ENCODE peak calls at places on chromosome 6, in seven cellular contexts. One of them, this sample, is unnamed.

GRCh38 chr6:70222350-70222749 is 80.5 kb downstream of the COL9A1 start:
- DNase-seq in activated naive CD8-positive, alpha-beta T cell treated with anti-CD3 and anti-CD28 coated beads, Interleukin-2, amount 10 ng/mL, durations not matched to agents 7 days and 5 days: no peak
- DNase-seq in NCI-H748 treated with DMSO at 0.1 percent for 48 hours: peak; percentile 10
- DNase-seq in DMS153: peak; percentile 49
- DNase-seq in NCI-H2171 treated with DMSO at 0.1 percent for 48 hours: no peak
- DNase-seq in foreskin keratinocyte: no peak
- DNase-seq in GM04504: no peak
- DNase-seq in this sample: no peak

GRCh38 chr6:109351231-109352132 is 30.8 kb downstream of the CD164 start:
- DNase-seq in activated naive CD8-positive, alpha-beta T cell treated with anti-CD3 and anti-CD28 coated beads, Interleukin-2, amount 10 ng/mL, durations not matched to agents 7 days and 5 days: no peak
- DNase-seq in NCI-H748 treated with DMSO at 0.1 percent for 48 hours: no peak
- DNase-seq in DMS153: no peak
- DNase-seq in NCI-H2171 treated with DMSO at 0.1 percent for 48 hours: no peak
- DNase-seq in foreskin keratinocyte: no peak
- DNase-seq in GM04504: peak; percentile 17
- DNase-seq in this sample: no peak

GRCh38 chr6:170130771-170131241 is 160.1 kb downstream of the DLL1 start:
- DNase-seq in activated naive CD8-positive, alpha-beta T cell treated with anti-CD3 and anti-CD28 coated beads, Interleukin-2, amount 10 ng/mL, durations not matched to agents 7 days and 5 days: peak; percentile 21
- DNase-seq in NCI-H748 treated with DMSO at 0.1 percent for 48 hours: no peak
- DNase-seq in DMS153: no peak
- DNase-seq in NCI-H2171 treated with DMSO at 0.1 percent for 48 hours: no peak
- DNase-seq in foreskin keratinocyte: no peak
- DNase-seq in GM04504: no peak
- DNase-seq in this sample: no peak

GRCh38 chr6:2817778-2818443 is 23.8 kb downstream of the SERPINB1 start:
- DNase-seq in activated naive CD8-positive, alpha-beta T cell treated with anti-CD3 and anti-CD28 coated beads, Interleukin-2, amount 10 ng/mL, durations not matched to agents 7 days and 5 days: no peak
- DNase-seq in NCI-H748 treated with DMSO at 0.1 percent for 48 hours: no peak
- DNase-seq in DMS153: no peak
- DNase-seq in NCI-H2171 treated with DMSO at 0.1 percent for 48 hours: no peak
- DNase-seq in foreskin keratinocyte: peak; percentile 92
- DNase-seq in GM04504: no peak
- DNase-seq in this sample: no peak

GRCh38 chr6:118843685-118844390 is 50.1 kb upstream of the ASF1A start:
- DNase-seq in activated naive CD8-positive, alpha-beta T cell treated with anti-CD3 and anti-CD28 coated beads, Interleukin-2, amount 10 ng/mL, durations not matched to agents 7 days and 5 days: no peak
- DNase-seq in NCI-H748 treated with DMSO at 0.1 percent for 48 hours: no peak
- DNase-seq in DMS153: no peak
- DNase-seq in NCI-H2171 treated with DMSO at 0.1 percent for 48 hours: no peak
- DNase-seq in foreskin keratinocyte: no peak
- DNase-seq in GM04504: no peak
- DNase-seq in this sample: no peak

GRCh38 chr6:49409951-49410542 is 53.0 kb downstream of the MMUT start:
- DNase-seq in activated naive CD8-positive, alpha-beta T cell treated with anti-CD3 and anti-CD28 coated beads, Interleukin-2, amount 10 ng/mL, durations not matched to agents 7 days and 5 days: peak; percentile 33
- DNase-seq in NCI-H748 treated with DMSO at 0.1 percent for 48 hours: peak; percentile 89
- DNase-seq in DMS153: peak; percentile 66
- DNase-seq in NCI-H2171 treated with DMSO at 0.1 percent for 48 hours: peak; percentile 66
- DNase-seq in foreskin keratinocyte: peak; percentile 69
- DNase-seq in GM04504: peak; percentile 54
- DNase-seq in this sample: peak; percentile 67

GRCh38 chr6:148343383-148343782 is 745 bp downstream of the SASH1 start:
- DNase-seq in activated naive CD8-positive, alpha-beta T cell treated with anti-CD3 and anti-CD28 coated beads, Interleukin-2, amount 10 ng/mL, durations not matched to agents 7 days and 5 days: no peak
- DNase-seq in NCI-H748 treated with DMSO at 0.1 percent for 48 hours: no peak
- DNase-seq in DMS153: no peak
- DNase-seq in NCI-H2171 treated with DMSO at 0.1 percent for 48 hours: no peak
- DNase-seq in foreskin keratinocyte: no peak
- DNase-seq in GM04504: no peak
- DNase-seq in this sample: no peak

GRCh38 chr6:169950558-169950957 is 199.1 kb downstream of the ERMARD start:
- DNase-seq in activated naive CD8-positive, alpha-beta T cell treated with anti-CD3 and anti-CD28 coated beads, Interleukin-2, amount 10 ng/mL, durations not matched to agents 7 days and 5 days: no peak
- DNase-seq in NCI-H748 treated with DMSO at 0.1 percent for 48 hours: peak; percentile 6
- DNase-seq in DMS153: no peak
- DNase-seq in NCI-H2171 treated with DMSO at 0.1 percent for 48 hours: peak; percentile 31
- DNase-seq in foreskin keratinocyte: no peak
- DNase-seq in GM04504: no peak
- DNase-seq in this sample: peak; percentile 71

GRCh38 chr6:28515676-28516075 is at the start of gene GPX6:
- DNase-seq in activated naive CD8-positive, alpha-beta T cell treated with anti-CD3 and anti-CD28 coated beads, Interleukin-2, amount 10 ng/mL, durations not matched to agents 7 days and 5 days: no peak
- DNase-seq in NCI-H748 treated with DMSO at 0.1 percent for 48 hours: no peak
- DNase-seq in DMS153: no peak
- DNase-seq in NCI-H2171 treated with DMSO at 0.1 percent for 48 hours: no peak
- DNase-seq in foreskin keratinocyte: no peak
- DNase-seq in GM04504: no peak
- DNase-seq in this sample: no peak

GRCh38 chr6:100482698-100483097 is 18.0 kb upstream of the SIM1 start:
- DNase-seq in activated naive CD8-positive, alpha-beta T cell treated with anti-CD3 and anti-CD28 coated beads, Interleukin-2, amount 10 ng/mL, durations not matched to agents 7 days and 5 days: no peak
- DNase-seq in NCI-H748 treated with DMSO at 0.1 percent for 48 hours: peak; percentile 96
- DNase-seq in DMS153: peak; percentile 89
- DNase-seq in NCI-H2171 treated with DMSO at 0.1 percent for 48 hours: no peak
- DNase-seq in foreskin keratinocyte: no peak
- DNase-seq in GM04504: no peak
- DNase-seq in this sample: peak; percentile 16

GRCh38 chr6:81755536-81755935 is 3.1 kb upstream of the TENT5A start:
- DNase-seq in activated naive CD8-positive, alpha-beta T cell treated with anti-CD3 and anti-CD28 coated beads, Interleukin-2, amount 10 ng/mL, durations not matched to agents 7 days and 5 days: no peak
- DNase-seq in NCI-H748 treated with DMSO at 0.1 percent for 48 hours: no peak
- DNase-seq in DMS153: no peak
- DNase-seq in NCI-H2171 treated with DMSO at 0.1 percent for 48 hours: no peak
- DNase-seq in foreskin keratinocyte: no peak
- DNase-seq in GM04504: no peak
- DNase-seq in this sample: no peak

GRCh38 chr6:84197708-84198107 is 29.7 kb downstream of the CEP162 start:
- DNase-seq in activated naive CD8-positive, alpha-beta T cell treated with anti-CD3 and anti-CD28 coated beads, Interleukin-2, amount 10 ng/mL, durations not matched to agents 7 days and 5 days: no peak
- DNase-seq in NCI-H748 treated with DMSO at 0.1 percent for 48 hours: no peak
- DNase-seq in DMS153: no peak
- DNase-seq in NCI-H2171 treated with DMSO at 0.1 percent for 48 hours: peak; percentile 84
- DNase-seq in foreskin keratinocyte: no peak
- DNase-seq in GM04504: no peak
- DNase-seq in this sample: no peak

GRCh38 chr6:99736302-99736701 is 129.7 kb downstream of the PRDM13 start:
- DNase-seq in activated naive CD8-positive, alpha-beta T cell treated with anti-CD3 and anti-CD28 coated beads, Interleukin-2, amount 10 ng/mL, durations not matched to agents 7 days and 5 days: no peak
- DNase-seq in NCI-H748 treated with DMSO at 0.1 percent for 48 hours: peak; percentile 29
- DNase-seq in DMS153: peak; percentile 20
- DNase-seq in NCI-H2171 treated with DMSO at 0.1 percent for 48 hours: no peak
- DNase-seq in foreskin keratinocyte: peak; percentile 14
- DNase-seq in GM04504: no peak
- DNase-seq in this sample: peak; percentile 27

GRCh38 chr6:90425161-90425641 is 128.6 kb upstream of the BACH2 start:
- DNase-seq in activated naive CD8-positive, alpha-beta T cell treated with anti-CD3 and anti-CD28 coated beads, Interleukin-2, amount 10 ng/mL, durations not matched to agents 7 days and 5 days: no peak
- DNase-seq in NCI-H748 treated with DMSO at 0.1 percent for 48 hours: no peak
- DNase-seq in DMS153: no peak
- DNase-seq in NCI-H2171 treated with DMSO at 0.1 percent for 48 hours: no peak
- DNase-seq in foreskin keratinocyte: no peak
- DNase-seq in GM04504: no peak
- DNase-seq in this sample: no peak

GRCh38 chr6:167980911-167981310 is 16.6 kb upstream of the KIF25 start:
- DNase-seq in activated naive CD8-positive, alpha-beta T cell treated with anti-CD3 and anti-CD28 coated beads, Interleukin-2, amount 10 ng/mL, durations not matched to agents 7 days and 5 days: no peak
- DNase-seq in NCI-H748 treated with DMSO at 0.1 percent for 48 hours: no peak
- DNase-seq in DMS153: no peak
- DNase-seq in NCI-H2171 treated with DMSO at 0.1 percent for 48 hours: no peak
- DNase-seq in foreskin keratinocyte: no peak
- DNase-seq in GM04504: no peak
- DNase-seq in this sample: no peak

GRCh38 chr6:137845460-137845859 is 21.6 kb upstream of the TNFAIP3 start:
- DNase-seq in activated naive CD8-positive, alpha-beta T cell treated with anti-CD3 and anti-CD28 coated beads, Interleukin-2, amount 10 ng/mL, durations not matched to agents 7 days and 5 days: no peak
- DNase-seq in NCI-H748 treated with DMSO at 0.1 percent for 48 hours: no peak
- DNase-seq in DMS153: no peak
- DNase-seq in NCI-H2171 treated with DMSO at 0.1 percent for 48 hours: no peak
- DNase-seq in foreskin keratinocyte: peak; percentile 56
- DNase-seq in GM04504: no peak
- DNase-seq in this sample: no peak

GRCh38 chr6:39791850-39792500 is at the start of gene DAAM2:
- DNase-seq in activated naive CD8-positive, alpha-beta T cell treated with anti-CD3 and anti-CD28 coated beads, Interleukin-2, amount 10 ng/mL, durations not matched to agents 7 days and 5 days: peak; percentile 28
- DNase-seq in NCI-H748 treated with DMSO at 0.1 percent for 48 hours: no peak
- DNase-seq in DMS153: peak; percentile 1
- DNase-seq in NCI-H2171 treated with DMSO at 0.1 percent for 48 hours: peak; percentile 34
- DNase-seq in foreskin keratinocyte: no peak
- DNase-seq in GM04504: no peak
- DNase-seq in this sample: peak; percentile 2

GRCh38 chr6:123402052-123402451 is 234.7 kb downstream of the TRDN start:
- DNase-seq in activated naive CD8-positive, alpha-beta T cell treated with anti-CD3 and anti-CD28 coated beads, Interleukin-2, amount 10 ng/mL, durations not matched to agents 7 days and 5 days: no peak
- DNase-seq in NCI-H748 treated with DMSO at 0.1 percent for 48 hours: no peak
- DNase-seq in DMS153: no peak
- DNase-seq in NCI-H2171 treated with DMSO at 0.1 percent for 48 hours: no peak
- DNase-seq in foreskin keratinocyte: no peak
- DNase-seq in GM04504: no peak
- DNase-seq in this sample: no peak

GRCh38 chr6:32082951-32083350 is 26.2 kb downstream of the TNXB start:
- DNase-seq in activated naive CD8-positive, alpha-beta T cell treated with anti-CD3 and anti-CD28 coated beads, Interleukin-2, amount 10 ng/mL, durations not matched to agents 7 days and 5 days: no peak
- DNase-seq in NCI-H748 treated with DMSO at 0.1 percent for 48 hours: no peak
- DNase-seq in DMS153: no peak
- DNase-seq in NCI-H2171 treated with DMSO at 0.1 percent for 48 hours: no peak
- DNase-seq in foreskin keratinocyte: peak; percentile 76
- DNase-seq in GM04504: peak; percentile 90
- DNase-seq in this sample: no peak

GRCh38 chr6:106495014-106495413 is 134.3 kb downstream of the RTN4IP1 start:
- DNase-seq in activated naive CD8-positive, alpha-beta T cell treated with anti-CD3 and anti-CD28 coated beads, Interleukin-2, amount 10 ng/mL, durations not matched to agents 7 days and 5 days: no peak
- DNase-seq in NCI-H748 treated with DMSO at 0.1 percent for 48 hours: no peak
- DNase-seq in DMS153: no peak
- DNase-seq in NCI-H2171 treated with DMSO at 0.1 percent for 48 hours: peak; percentile 17
- DNase-seq in foreskin keratinocyte: peak; percentile 46
- DNase-seq in GM04504: no peak
- DNase-seq in this sample: no peak

GRCh38 chr6:151010111-151010510 is 144.6 kb downstream of the MTHFD1L start:
- DNase-seq in activated naive CD8-positive, alpha-beta T cell treated with anti-CD3 and anti-CD28 coated beads, Interleukin-2, amount 10 ng/mL, durations not matched to agents 7 days and 5 days: no peak
- DNase-seq in NCI-H748 treated with DMSO at 0.1 percent for 48 hours: no peak
- DNase-seq in DMS153: no peak
- DNase-seq in NCI-H2171 treated with DMSO at 0.1 percent for 48 hours: peak; percentile 52
- DNase-seq in foreskin keratinocyte: no peak
- DNase-seq in GM04504: no peak
- DNase-seq in this sample: no peak

GRCh38 chr6:168722397-168722796 is 281.4 kb downstream of the SMOC2 start:
- DNase-seq in activated naive CD8-positive, alpha-beta T cell treated with anti-CD3 and anti-CD28 coated beads, Interleukin-2, amount 10 ng/mL, durations not matched to agents 7 days and 5 days: no peak
- DNase-seq in NCI-H748 treated with DMSO at 0.1 percent for 48 hours: no peak
- DNase-seq in DMS153: no peak
- DNase-seq in NCI-H2171 treated with DMSO at 0.1 percent for 48 hours: no peak
- DNase-seq in foreskin keratinocyte: no peak
- DNase-seq in GM04504: no peak
- DNase-seq in this sample: no peak

GRCh38 chr6:5127106-5127687 is 42.1 kb downstream of the PPP1R3G start:
- DNase-seq in activated naive CD8-positive, alpha-beta T cell treated with anti-CD3 and anti-CD28 coated beads, Interleukin-2, amount 10 ng/mL, durations not matched to agents 7 days and 5 days: no peak
- DNase-seq in NCI-H748 treated with DMSO at 0.1 percent for 48 hours: no peak
- DNase-seq in DMS153: no peak
- DNase-seq in NCI-H2171 treated with DMSO at 0.1 percent for 48 hours: no peak
- DNase-seq in foreskin keratinocyte: no peak
- DNase-seq in GM04504: no peak
- DNase-seq in this sample: no peak

GRCh38 chr6:155352130-155352420 is 37.8 kb upstream of the TFB1M start:
- DNase-seq in activated naive CD8-positive, alpha-beta T cell treated with anti-CD3 and anti-CD28 coated beads, Interleukin-2, amount 10 ng/mL, durations not matched to agents 7 days and 5 days: no peak
- DNase-seq in NCI-H748 treated with DMSO at 0.1 percent for 48 hours: no peak
- DNase-seq in DMS153: no peak
- DNase-seq in NCI-H2171 treated with DMSO at 0.1 percent for 48 hours: no peak
- DNase-seq in foreskin keratinocyte: no peak
- DNase-seq in GM04504: no peak
- DNase-seq in this sample: no peak

GRCh38 chr6:128667339-128667858 is 147.0 kb upstream of the PTPRK start:
- DNase-seq in activated naive CD8-positive, alpha-beta T cell treated with anti-CD3 and anti-CD28 coated beads, Interleukin-2, amount 10 ng/mL, durations not matched to agents 7 days and 5 days: no peak
- DNase-seq in NCI-H748 treated with DMSO at 0.1 percent for 48 hours: no peak
- DNase-seq in DMS153: no peak
- DNase-seq in NCI-H2171 treated with DMSO at 0.1 percent for 48 hours: no peak
- DNase-seq in foreskin keratinocyte: no peak
- DNase-seq in GM04504: no peak
- DNase-seq in this sample: no peak

GRCh38 chr6:66948106-66948505 is 1241.1 kb upstream of the EYS start:
- DNase-seq in activated naive CD8-positive, alpha-beta T cell treated with anti-CD3 and anti-CD28 coated beads, Interleukin-2, amount 10 ng/mL, durations not matched to agents 7 days and 5 days: no peak
- DNase-seq in NCI-H748 treated with DMSO at 0.1 percent for 48 hours: no peak
- DNase-seq in DMS153: no peak
- DNase-seq in NCI-H2171 treated with DMSO at 0.1 percent for 48 hours: no peak
- DNase-seq in foreskin keratinocyte: peak; percentile 21
- DNase-seq in GM04504: no peak
- DNase-seq in this sample: no peak

GRCh38 chr6:149990672-149991402 is 27.1 kb downstream of the ULBP1 start:
- DNase-seq in activated naive CD8-positive, alpha-beta T cell treated with anti-CD3 and anti-CD28 coated beads, Interleukin-2, amount 10 ng/mL, durations not matched to agents 7 days and 5 days: peak; percentile 62
- DNase-seq in NCI-H748 treated with DMSO at 0.1 percent for 48 hours: no peak
- DNase-seq in DMS153: no peak
- DNase-seq in NCI-H2171 treated with DMSO at 0.1 percent for 48 hours: no peak
- DNase-seq in foreskin keratinocyte: no peak
- DNase-seq in GM04504: no peak
- DNase-seq in this sample: no peak

GRCh38 chr6:35048631-35049083 is 92.5 kb downstream of the TCP11 start:
- DNase-seq in activated naive CD8-positive, alpha-beta T cell treated with anti-CD3 and anti-CD28 coated beads, Interleukin-2, amount 10 ng/mL, durations not matched to agents 7 days and 5 days: peak; percentile 46
- DNase-seq in NCI-H748 treated with DMSO at 0.1 percent for 48 hours: no peak
- DNase-seq in DMS153: no peak
- DNase-seq in NCI-H2171 treated with DMSO at 0.1 percent for 48 hours: peak; percentile 82
- DNase-seq in foreskin keratinocyte: no peak
- DNase-seq in GM04504: no peak
- DNase-seq in this sample: no peak

GRCh38 chr6:53728570-53729194 is 63.1 kb upstream of the KLHL31 start:
- DNase-seq in activated naive CD8-positive, alpha-beta T cell treated with anti-CD3 and anti-CD28 coated beads, Interleukin-2, amount 10 ng/mL, durations not matched to agents 7 days and 5 days: no peak
- DNase-seq in NCI-H748 treated with DMSO at 0.1 percent for 48 hours: peak; percentile 70
- DNase-seq in DMS153: peak; percentile 7
- DNase-seq in NCI-H2171 treated with DMSO at 0.1 percent for 48 hours: peak; percentile 74
- DNase-seq in foreskin keratinocyte: peak; percentile 29
- DNase-seq in GM04504: no peak
- DNase-seq in this sample: peak; percentile 2

GRCh38 chr6:132867055-132867454 is 52.7 kb downstream of the RPS12 start:
- DNase-seq in activated naive CD8-positive, alpha-beta T cell treated with anti-CD3 and anti-CD28 coated beads, Interleukin-2, amount 10 ng/mL, durations not matched to agents 7 days and 5 days: no peak
- DNase-seq in NCI-H748 treated with DMSO at 0.1 percent for 48 hours: no peak
- DNase-seq in DMS153: no peak
- DNase-seq in NCI-H2171 treated with DMSO at 0.1 percent for 48 hours: no peak
- DNase-seq in foreskin keratinocyte: no peak
- DNase-seq in GM04504: no peak
- DNase-seq in this sample: no peak

GRCh38 chr6:135434095-135434494 is 63.4 kb downstream of the AHI1 start:
- DNase-seq in activated naive CD8-positive, alpha-beta T cell treated with anti-CD3 and anti-CD28 coated beads, Interleukin-2, amount 10 ng/mL, durations not matched to agents 7 days and 5 days: no peak
- DNase-seq in NCI-H748 treated with DMSO at 0.1 percent for 48 hours: no peak
- DNase-seq in DMS153: no peak
- DNase-seq in NCI-H2171 treated with DMSO at 0.1 percent for 48 hours: no peak
- DNase-seq in foreskin keratinocyte: no peak
- DNase-seq in GM04504: no peak
- DNase-seq in this sample: no peak

This sample was measured in NCI-H1092 treated with DMSO at 0.1 percent for 48 hours.